ENCODE peak calls at places on chromosomes 12 and 14, in five cellular contexts. G is HL-60, Q is HuH-7.5, C is endothelial cell, P is mucosa of descending colon. R is an unnamed sample.

GRCh38 chr12:15688838-15689237 is 100.3 kb downstream of the EPS8 start:
- DNase-seq in G (no peak), Q (no peak), C (no peak), P (no peak), R (no peak)

GRCh38 chr14:50892255-50892654 is 20.4 kb downstream of the ABHD12B start:
- DNase-seq in G (peak; percentile 35), Q (no peak), C (no peak), P (peak; percentile 59), R (no peak)

GRCh38 chr12:109445224-109445623 is 31.9 kb downstream of the KCTD10 start:
- DNase-seq in G (no peak), Q (no peak), C (no peak), P (no peak), R (no peak)

GRCh38 chr12:124273630-124274029 is 21.3 kb upstream of the RFLNA start:
- DNase-seq in G (peak; percentile 23), Q (peak; percentile 69), C (peak; percentile 40), P (no peak), R (no peak)

GRCh38 chr14:92974541-92975345 is 51.8 kb downstream of the CHGA start:
- DNase-seq in G (no peak), Q (no peak), C (no peak), P (peak; percentile 20), R (no peak)

GRCh38 chr12:5230151-5230550 is 186.5 kb downstream of the KCNA5 start:
- DNase-seq in G (no peak), Q (no peak), C (no peak), P (no peak), R (no peak)

GRCh38 chr14:74503973-74504335 is 10.4 kb downstream of the ISCA2 start:
- DNase-seq in G (no peak), Q (no peak), C (no peak), P (no peak), R (no peak)

GRCh38 chr14:95935228-95935822 is 58.7 kb downstream of the TUNAR start:
- DNase-seq in G (peak; percentile 2), Q (no peak), C (peak; percentile 57), P (no peak), R (no peak)

GRCh38 chr12:101551362-101552114 is 43.2 kb upstream of the MYBPC1 start:
- DNase-seq in G (no peak), Q (no peak), C (no peak), P (no peak), R (no peak)

GRCh38 chr14:73460691-73461127 is 2.4 kb upstream of the NUMB start:
- DNase-seq in G (no peak), Q (no peak), C (no peak), P (no peak), R (no peak)

GRCh38 chr12:104823985-104824441 is 134.1 kb downstream of the SLC41A2 start:
- DNase-seq in G (peak; percentile 26), Q (no peak), C (no peak), P (no peak), R (no peak)

GRCh38 chr12:105960319-105961076 is 178.3 kb downstream of the NUAK1 start:
- DNase-seq in G (no peak), Q (no peak), C (no peak), P (no peak), R (no peak)

GRCh38 chr14:94030571-94030970 is 4.4 kb downstream of the OTUB2 start:
- DNase-seq in G (no peak), Q (no peak), C (no peak), P (no peak), R (no peak)

GRCh38 chr12:101459642-101460346 is 15.3 kb upstream of the SPIC start:
- DNase-seq in G (peak; percentile 12), Q (peak; percentile 40), C (no peak), P (peak; percentile 46), R (no peak)

GRCh38 chr12:124547626-124548025 is 19.8 kb downstream of the NCOR2 start:
- DNase-seq in G (no peak), Q (no peak), C (no peak), P (no peak), R (no peak)

GRCh38 chr12:1579626-1580025 is 14.8 kb downstream of the FBXL14 start:
- DNase-seq in G (no peak), Q (no peak), C (no peak), P (no peak), R (no peak)

GRCh38 chr14:58662028-58662427 is 24.3 kb downstream of the DACT1 start:
- DNase-seq in G (peak; percentile 31), Q (no peak), C (no peak), P (no peak), R (no peak)

GRCh38 chr14:22526210-22526609 is 62.8 kb downstream of the DAD1 start:
- DNase-seq in G (no peak), Q (no peak), C (no peak), P (no peak), R (no peak)

GRCh38 chr12:15728118-15728598 is 61.0 kb downstream of the EPS8 start:
- DNase-seq in G (no peak), Q (no peak), C (no peak), P (no peak), R (no peak)

GRCh38 chr14:53151867-53152626 is 1.1 kb downstream of the DDHD1 start:
- DNase-seq in G (peak; percentile 49), Q (peak; percentile 58), C (peak; percentile 34), P (peak; percentile 75), R (no peak)

GRCh38 chr14:21332950-21333349 is 50.9 kb downstream of the SUPT16H start:
- DNase-seq in G (no peak), Q (no peak), C (no peak), P (no peak), R (no peak)

GRCh38 chr14:68987653-68988036 is 8.5 kb upstream of the ACTN1 start:
- DNase-seq in G (no peak), Q (peak; percentile 26), C (no peak), P (no peak), R (no peak)

GRCh38 chr12:54277823-54278276 is 2.1 kb downstream of the CBX5 start:
- DNase-seq in G (peak; percentile 72), Q (no peak), C (no peak), P (no peak), R (no peak)

GRCh38 chr14:65103150-65103760 is 938 bp upstream of the MAX start:
- DNase-seq in G (peak; percentile 33), Q (no peak), C (no peak), P (peak; percentile 39), R (no peak)

GRCh38 chr14:57182760-57183503 is 85.8 kb downstream of the EXOC5 start:
- DNase-seq in G (no peak), Q (no peak), C (peak; percentile 40), P (no peak), R (no peak)

GRCh38 chr14:78164226-78164853 is 5.8 kb upstream of the NRXN3 start:
- DNase-seq in G (peak; percentile 4), Q (peak; percentile 41), C (peak; percentile 75), P (peak; percentile 49), R (no peak)

GRCh38 chr12:100447405-100447804 is 26.3 kb upstream of the NR1H4 start:
- DNase-seq in G (no peak), Q (no peak), C (peak; percentile 26), P (no peak), R (no peak)

GRCh38 chr14:24258119-24258518 is 4.9 kb downstream of the TGM1 start:
- DNase-seq in G (no peak), Q (no peak), C (no peak), P (peak; percentile 23), R (no peak)

GRCh38 chr14:33906968-33907367 is 43.9 kb downstream of the EGLN3 start:
- DNase-seq in G (no peak), Q (no peak), C (no peak), P (no peak), R (no peak)

GRCh38 chr12:55068416-55069010 is 48.7 kb downstream of the NEUROD4 start:
- DNase-seq in G (peak; percentile 56), Q (peak; percentile 46), C (peak; percentile 44), P (no peak), R (no peak)

GRCh38 chr12:5473076-5473475 is 41.2 kb downstream of the NTF3 start:
- DNase-seq in G (no peak), Q (no peak), C (no peak), P (no peak), R (no peak)

GRCh38 chr12:20367731-20368652 is at the start of gene PDE3A:
- DNase-seq in G (peak; percentile 44), Q (peak; percentile 70), C (peak; percentile 67), P (peak; percentile 81), R (peak; percentile 37)

GRCh38 chr12:6943719-6944380 is at the start of the genes C12orf57 and RNU7-1:
- DNase-seq in G (peak; percentile 84), Q (peak; percentile 90), C (peak; percentile 67), P (peak; percentile 83), R (peak; percentile 95)

GRCh38 chr14:61977217-61977616 is 215.0 kb downstream of the SNAPC1 start:
- DNase-seq in G (no peak), Q (no peak), C (no peak), P (no peak), R (no peak)

GRCh38 chr14:24065408-24065807 is 6.0 kb upstream of the CPNE6 start:
- DNase-seq in G (no peak), Q (no peak), C (no peak), P (no peak), R (no peak)

GRCh38 chr14:68607081-68607851 is 185.6 kb downstream of the ZFP36L1 start:
- DNase-seq in G (no peak), Q (no peak), C (peak; percentile 49), P (peak; percentile 65), R (no peak)